ENCODE peak calls at places on chromosome 18, in seven cellular contexts. G, V, C, M, Y, H and Q are unnamed samples.

GRCh38 chr18:4871197-4871596 is 325.9 kb downstream of the AKAIN1 start:
- DNase-seq in G (no peak), V (no peak), C (no peak), M (no peak), Y (no peak), H (no peak), Q (no peak)

GRCh38 chr18:50011813-50012445 is 183.0 kb downstream of the MYO5B start:
- DNase-seq in G (no peak), V (peak), C (no peak), M (no peak), Y (no peak), H (no peak), Q (no peak)

GRCh38 chr18:55381277-55381676 is 206.7 kb downstream of the TCF4 start:
- DNase-seq in G (peak), V (peak), C (no peak), M (no peak), Y (no peak), H (no peak), Q (no peak)

GRCh38 chr18:57771626-57772025 is 31.5 kb downstream of the ATP8B1 start:
- DNase-seq in G (no peak), V (no peak), C (no peak), M (no peak), Y (no peak), H (no peak), Q (no peak)

GRCh38 chr18:1018211-1018651 is 113.6 kb downstream of the ADCYAP1 start:
- DNase-seq in G (no peak), V (no peak), C (no peak), M (no peak), Y (no peak), H (no peak), Q (no peak)

GRCh38 chr18:55251186-55251995 is 292.1 kb upstream of the CCDC68 start:
- DNase-seq in G (no peak), V (peak), C (no peak), M (no peak), Y (no peak), H (no peak), Q (no peak)

GRCh38 chr18:79587298-79588125 is 92.1 kb upstream of the CTDP1 start:
- DNase-seq in G (no peak), V (no peak), C (no peak), M (no peak), Y (no peak), H (no peak), Q (no peak)

GRCh38 chr18:11654736-11655604 is 34.1 kb upstream of the GNAL start:
- DNase-seq in G (no peak), V (peak), C (peak), M (peak), Y (no peak), H (peak), Q (peak)

GRCh38 chr18:183769-184168 is 25.4 kb downstream of the USP14 start:
- DNase-seq in G (no peak), V (peak), C (no peak), M (no peak), Y (no peak), H (no peak), Q (no peak)

GRCh38 chr18:34738173-34738894 is 28.2 kb downstream of the DTNA start:
- DNase-seq in G (no peak), V (peak), C (no peak), M (no peak), Y (no peak), H (no peak), Q (no peak)

GRCh38 chr18:71665131-71665530 is 879.0 kb downstream of the CBLN2 start:
- DNase-seq in G (no peak), V (no peak), C (no peak), M (no peak), Y (no peak), H (no peak), Q (no peak)

GRCh38 chr18:55489034-55489741 is 98.8 kb downstream of the TCF4 start:
- DNase-seq in G (no peak), V (no peak), C (no peak), M (no peak), Y (no peak), H (no peak), Q (no peak)

GRCh38 chr18:70326255-70326654 is 37.4 kb downstream of the SOCS6 start:
- DNase-seq in G (no peak), V (no peak), C (no peak), M (no peak), Y (no peak), H (no peak), Q (no peak)